ENCODE peak calls at places on chromosomes 16 and 17, in five cellular contexts. F is colonic mucosa, K is mesothelial cell of epicardium, B is left ventricle myocardium inferior, W is AG10803. L is an unnamed sample.

GRCh38 chr16:69367980-69368379 is 16.4 kb upstream of the TMED6 start:
- DNase-seq in K (no peak), F (no peak), B (no peak), W (no peak), L (no peak)

GRCh38 chr17:2068589-2069051 is 13.7 kb downstream of the HIC1 start:
- DNase-seq in K (no peak), F (no peak), B (no peak), W (peak), L (no peak)

GRCh38 chr16:10971560-10971961 is 27.2 kb downstream of the CLEC16A start:
- DNase-seq in W (peak), B (no peak), F (peak), K (no peak), L (peak)

GRCh38 chr17:37422971-37423625 is 16.4 kb downstream of the TADA2A start:
- DNase-seq in K (no peak), B (no peak), F (no peak), W (no peak), L (no peak)

GRCh38 chr16:10130482-10130996 is 51.7 kb downstream of the GRIN2A start:
- DNase-seq in B (no peak), W (peak), K (no peak), F (no peak), L (no peak)

GRCh38 chr17:17511971-17512858 is 16.0 kb upstream of the RASD1 start:
- DNase-seq in W (peak), F (no peak), B (peak), K (no peak), L (peak)

GRCh38 chr16:82660078-82660645 is 33.4 kb downstream of the CDH13 start:
- DNase-seq in K (no peak), B (no peak), W (peak), F (no peak), L (no peak)

GRCh38 chr17:36979585-36979941 is 30.8 kb downstream of the AATF start:
- DNase-seq in F (no peak), B (no peak), W (no peak), K (no peak), L (no peak)

GRCh38 chr16:58475220-58475619 is 24.7 kb upstream of the NDRG4 start:
- DNase-seq in K (no peak), B (no peak), W (no peak), F (no peak), L (no peak)

DNA sequence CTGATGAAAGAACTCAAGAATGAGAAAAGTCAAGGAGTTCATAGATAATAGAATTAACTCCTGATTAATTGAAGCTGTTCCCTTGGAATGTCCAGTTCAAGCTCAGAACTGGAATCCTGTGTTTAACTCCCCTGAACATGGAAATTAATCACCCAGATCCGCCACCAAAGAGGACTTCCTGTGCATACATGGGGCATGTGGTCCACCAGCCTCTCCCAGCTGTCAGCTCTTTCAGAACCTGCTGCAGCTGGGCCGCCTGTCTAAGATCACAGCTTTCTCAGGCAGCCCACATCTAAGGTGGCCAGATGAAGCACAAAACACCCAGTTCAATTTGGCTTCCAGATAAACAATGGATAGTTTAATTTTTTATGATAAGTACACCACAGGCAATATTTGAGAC is 203.7 kb upstream of the COX10 start:
- DNase-seq in K (no peak), F (no peak), B (no peak), W (no peak), L (no peak)
- TF ChIP-seq CTCF in K (no peak), F (no peak), B (no peak), W (no peak), L (no peak)

GRCh38 chr16:56203052-56203451 is 11.8 kb downstream of the GNAO1 start:
- DNase-seq in F (no peak), B (no peak), K (no peak), W (no peak), L (no peak)
- TF ChIP-seq CTCF in F (peak), B (peak), K (no peak), W (no peak), L (peak)

DNA sequence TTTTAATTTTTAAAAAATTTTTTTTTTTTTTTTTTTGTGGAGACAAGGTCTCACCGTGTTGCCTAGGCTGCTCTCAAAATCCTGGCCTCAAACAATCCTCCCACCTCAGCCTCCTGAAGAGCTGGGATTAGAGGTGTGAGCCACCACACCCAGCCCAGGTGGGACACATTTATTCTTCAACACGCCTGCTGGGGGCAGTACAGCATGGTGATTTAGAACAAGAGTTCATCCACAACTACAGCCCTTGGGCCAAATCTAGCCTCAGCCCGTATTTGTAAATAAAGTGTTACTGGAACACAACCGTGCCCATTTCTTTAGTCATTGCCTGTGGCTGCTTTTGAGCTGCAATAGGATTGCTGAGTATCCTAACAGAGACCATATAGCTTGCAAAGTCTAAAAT is 92.8 kb downstream of the KATNIP start:
- DNase-seq in B (no peak), K (no peak), F (no peak), W (peak), L (no peak)
- TF ChIP-seq CTCF in B (peak), K (peak), F (no peak), W (peak), L (peak)

GRCh38 chr17:78864117-78864516 is 23.5 kb upstream of the USP36 start:
- DNase-seq in W (no peak), B (no peak), F (no peak), K (no peak), L (no peak)

GRCh38 chr17:78861229-78861628 is 20.6 kb upstream of the USP36 start:
- DNase-seq in W (no peak), F (no peak), B (no peak), K (no peak), L (no peak)

GRCh38 chr17:78862073-78863023 is 21.7 kb upstream of the USP36 start:
- DNase-seq in F (peak), K (no peak), W (peak), B (peak), L (peak)

GRCh38 chr17:78868391-78868790 is 27.8 kb upstream of the USP36 start:
- DNase-seq in F (no peak), K (no peak), B (no peak), W (peak), L (peak)

GRCh38 chr17:78865682-78866390 is 25.2 kb upstream of the USP36 start:
- DNase-seq in F (peak), K (no peak), W (peak), B (peak), L (no peak)
- TF ChIP-seq CTCF in F (peak), K (peak), W (peak), B (peak), L (peak)

GRCh38 chr17:44651228-44651627 is 5.0 kb upstream of the MEIOC start:
- DNase-seq in B (no peak), F (no peak), W (no peak), K (no peak), L (no peak)

GRCh38 chr17:44653384-44653783 is 2.9 kb upstream of the MEIOC start:
- DNase-seq in B (no peak), W (no peak), F (no peak), K (no peak), L (no peak)

GRCh38 chr17:44653954-44654353 is 2.3 kb upstream of the MEIOC start:
- DNase-seq in B (no peak), F (no peak), K (no peak), W (no peak), L (no peak)

GRCh38 chr17:44652727-44653126 is 3.5 kb upstream of the MEIOC start:
- DNase-seq in F (no peak), B (no peak), K (no peak), W (no peak), L (no peak)

GRCh38 chr17:44655983-44656700 is at the start of gene MEIOC:
- DNase-seq in F (no peak), W (no peak), B (no peak), K (no peak), L (no peak)
- TF ChIP-seq CTCF in F (no peak), W (peak), B (no peak), K (no peak), L (no peak)

GRCh38 chr16:73846292-73846849 is 450.2 kb upstream of the PSMD7 start:
- DNase-seq in B (no peak), F (no peak), K (no peak), W (no peak), L (no peak)
- TF ChIP-seq CTCF in B (no peak), F (no peak), K (no peak), W (no peak), L (no peak)

GRCh38 chr17:73929860-73930430 is 273.5 kb upstream of the RPL38 start:
- DNase-seq in F (no peak), W (no peak), B (no peak), K (no peak), L (no peak)
- TF ChIP-seq CTCF in F (no peak), W (no peak), B (no peak), K (no peak), L (no peak)

GRCh38 chr16:29807426-29808218 is 1.3 kb downstream of the MAZ start:
- DNase-seq in F (peak), W (peak), B (peak), K (peak), L (peak)
- TF ChIP-seq CTCF in F (peak), W (peak), B (peak), K (peak), L (peak)